ENCODE peak calls at places on chromosomes 3 and 15, in four cellular contexts. One of them, this sample, is unnamed.
A peak's percentile ranks its signal among the peaks of the same experiment; 100 is the strongest.

GRCh38 chr3:111285691-111286090 is 214.1 kb downstream of the NECTIN3 start:
- DNase-seq in activated naive CD4-positive, alpha-beta T cell: no peak
- DNase-seq in retinal pigment epithelial cell: no peak
- DNase-seq in GM23248: no peak
- DNase-seq in this sample: no peak

GRCh38 chr15:75920079-75920478 is 16.4 kb downstream of the FBXO22 start:
- DNase-seq in retinal pigment epithelial cell: no peak
- DNase-seq in activated naive CD4-positive, alpha-beta T cell: no peak
- DNase-seq in GM23248: no peak
- DNase-seq in this sample: no peak

GRCh38 chr3:170307998-170308398 is 49.5 kb upstream of the SKIL start:
- DNase-seq in GM23248: peak; percentile 16
- DNase-seq in activated naive CD4-positive, alpha-beta T cell: no peak
- DNase-seq in retinal pigment epithelial cell: no peak
- DNase-seq in this sample: peak; percentile 93

GRCh38 chr3:156507285-156507684 is 47.6 kb downstream of the SSR3 start:
- DNase-seq in retinal pigment epithelial cell: no peak
- DNase-seq in activated naive CD4-positive, alpha-beta T cell: no peak
- DNase-seq in GM23248: peak; percentile 55
- DNase-seq in this sample: no peak

GRCh38 chr3:70090322-70090913 is 90.9 kb downstream of the SAMMSON start:
- DNase-seq in GM23248: peak; percentile 51
- DNase-seq in retinal pigment epithelial cell: no peak
- DNase-seq in activated naive CD4-positive, alpha-beta T cell: no peak
- DNase-seq in this sample: peak; percentile 13

GRCh38 chr15:51343466-51343865 is 2.0 kb downstream of the GLDN start:
- DNase-seq in activated naive CD4-positive, alpha-beta T cell: no peak
- DNase-seq in GM23248: no peak
- DNase-seq in retinal pigment epithelial cell: no peak
- DNase-seq in this sample: no peak

GRCh38 chr15:84961114-84961452 is 20.6 kb upstream of the PDE8A start:
- DNase-seq in GM23248: peak; percentile 42
- DNase-seq in retinal pigment epithelial cell: peak; percentile 29
- DNase-seq in activated naive CD4-positive, alpha-beta T cell: no peak
- DNase-seq in this sample: peak; percentile 48

GRCh38 chr15:40354408-40355171 is 3.4 kb upstream of the DISP2 start:
- DNase-seq in retinal pigment epithelial cell: no peak
- DNase-seq in GM23248: peak; percentile 54
- DNase-seq in activated naive CD4-positive, alpha-beta T cell: no peak
- DNase-seq in this sample: peak; percentile 40

GRCh38 chr3:8607285-8608040 is 37.1 kb downstream of the SSUH2 start:
- DNase-seq in GM23248: peak; percentile 82
- DNase-seq in activated naive CD4-positive, alpha-beta T cell: no peak
- DNase-seq in retinal pigment epithelial cell: no peak
- DNase-seq in this sample: peak; percentile 94

GRCh38 chr3:15932348-15933300 is 134.8 kb upstream of the ANKRD28 start:
- DNase-seq in activated naive CD4-positive, alpha-beta T cell: no peak
- DNase-seq in retinal pigment epithelial cell: no peak
- DNase-seq in GM23248: peak; percentile 16
- DNase-seq in this sample: no peak

GRCh38 chr3:154571827-154572226 is 141.8 kb upstream of the GPR149 start:
- DNase-seq in GM23248: no peak
- DNase-seq in retinal pigment epithelial cell: peak; percentile 17
- DNase-seq in activated naive CD4-positive, alpha-beta T cell: no peak
- DNase-seq in this sample: no peak

GRCh38 chr3:181715601-181716340 is 4.0 kb downstream of the SOX2 start:
- DNase-seq in activated naive CD4-positive, alpha-beta T cell: no peak
- DNase-seq in GM23248: no peak
- DNase-seq in retinal pigment epithelial cell: no peak
- DNase-seq in this sample: no peak

This sample was measured in fibroblast of villous mesenchyme.